ENCODE peak calls at places on chromosomes 6 and 20, in eight cellular contexts. X is activated T-helper 9 cell treated with anti-CD3 and anti-CD28 coated beads, Interleukin-2, amount 50 U/mL, for 16 hours; M is NCI-H774; Y is epithelial cell of prostate; N is HFFc6; F is effector memory CD8-positive, alpha-beta T cell; J is adrenal gland; S is stimulated activated CD4-positive, alpha-beta T cell treated with anti-CD3 and anti-CD28 coated beads, Interleukin-2, amount 100 ng/mL, for 48 hours. G is an unnamed sample.

GRCh38 chr6:137630666-137631065 is 136.5 kb upstream of the OLIG3 start:
- DNase-seq in S (no peak), J (no peak), Y (no peak), X (no peak), M (no peak), N (no peak), F (no peak), G (no peak)

GRCh38 chr6:151494235-151494950 is 576 bp downstream of the CCDC170 start:
- DNase-seq in F (no peak), S (no peak), N (peak), Y (no peak), X (no peak), J (peak), M (peak), G (no peak)

GRCh38 chr6:154932562-154933027 is 62.5 kb upstream of the TIAM2 start:
- DNase-seq in M (no peak), J (no peak), Y (peak), S (no peak), N (peak), X (no peak), F (no peak), G (no peak)

GRCh38 chr6:101266063-101266462 is 127.4 kb upstream of the GRIK2 start:
- DNase-seq in F (no peak), J (no peak), N (no peak), X (no peak), Y (no peak), M (no peak), S (no peak), G (no peak)

GRCh38 chr6:68575765-68576439 is 59.2 kb upstream of the ADGRB3 start:
- DNase-seq in F (no peak), J (peak), M (peak), N (no peak), S (no peak), Y (no peak), X (no peak), G (peak)

GRCh38 chr6:132520953-132521352 is 8.0 kb upstream of the STX7 start:
- DNase-seq in M (no peak), N (no peak), F (no peak), X (no peak), J (peak), S (no peak), Y (no peak), G (no peak)

GRCh38 chr6:170444811-170445211 is 108.3 kb downstream of the PSMB1 start:
- DNase-seq in Y (no peak), F (no peak), X (no peak), N (no peak), J (no peak), S (no peak), M (no peak), G (no peak)

GRCh38 chr6:141677598-141678211 is 455.0 kb upstream of the GJE1 start:
- DNase-seq in N (peak), X (no peak), M (peak), F (no peak), J (no peak), Y (no peak), S (no peak), G (no peak)

GRCh38 chr6:136613477-136613876 is 63.3 kb upstream of the MAP7 start:
- DNase-seq in J (no peak), S (no peak), Y (no peak), M (no peak), N (peak), X (no peak), F (no peak), G (no peak)

GRCh38 chr6:151034825-151035781 is 169.6 kb downstream of the MTHFD1L start:
- DNase-seq in Y (no peak), N (no peak), S (no peak), J (no peak), F (no peak), X (no peak), M (no peak), G (no peak)

GRCh38 chr6:93927731-93928130 is 508.4 kb upstream of the EPHA7 start:
- DNase-seq in Y (no peak), X (no peak), J (no peak), N (no peak), F (no peak), M (no peak), S (no peak), G (no peak)

GRCh38 chr6:42898891-42899361 is 16.9 kb upstream of the PTCRA start:
- DNase-seq in F (peak), S (peak), Y (no peak), N (peak), X (peak), J (peak), M (peak), G (peak)

GRCh38 chr20:36631651-36632050 is 14.3 kb downstream of the SLA2 start:
- DNase-seq in J (no peak), X (no peak), M (no peak), N (peak), Y (no peak), S (no peak), F (no peak), G (no peak)

GRCh38 chr6:122308074-122308473 is 91.4 kb upstream of the HSF2 start:
- DNase-seq in N (no peak), S (no peak), Y (no peak), M (no peak), X (no peak), J (no peak), F (no peak), G (no peak)

GRCh38 chr6:156102129-156102528 is 646.5 kb upstream of the NOX3 start:
- DNase-seq in M (no peak), S (no peak), Y (no peak), N (peak), F (no peak), X (no peak), J (no peak), G (no peak)

GRCh38 chr6:38997128-38997761 is 51.3 kb upstream of the GLP1R start:
- DNase-seq in J (no peak), S (peak), Y (no peak), X (no peak), F (no peak), N (no peak), M (peak), G (no peak)

GRCh38 chr20:47645632-47646031 is 139.6 kb downstream of the SULF2 start:
- DNase-seq in Y (no peak), J (no peak), F (no peak), N (no peak), S (no peak), X (no peak), M (no peak), G (no peak)

GRCh38 chr20:7106910-7107309 is 339.4 kb downstream of the BMP2 start:
- DNase-seq in N (no peak), X (no peak), M (no peak), F (no peak), J (no peak), S (no peak), Y (no peak), G (no peak)

GRCh38 chr6:3249821-3250220 is 8.9 kb upstream of the PSMG4 start:
- DNase-seq in Y (no peak), X (no peak), F (no peak), S (no peak), N (no peak), M (no peak), J (no peak), G (no peak)

GRCh38 chr6:138931660-138932059 is 56.4 kb downstream of the REPS1 start:
- DNase-seq in X (no peak), J (no peak), F (no peak), N (no peak), S (no peak), Y (no peak), M (no peak), G (no peak)